ENCODE peak calls at places on chromosome 5, in nine cellular contexts. C is islet precursor cell; T is GM03348; M is stimulated activated CD8-positive, alpha-beta memory T cell treated with anti-CD3 and anti-CD28 coated beads, Interleukin-7, amount 100 ng/mL, for 1 hour; O is fibroblast of the aortic adventitia; A is AG08396; Z is M059J; I is PC-3; K is NCI-H1092 treated with DMSO at 0.1 percent for 48 hours. N is an unnamed sample.

GRCh38 chr5:180296778-180297177 is 4.9 kb upstream of the MAPK9 start:
- DNase-seq in M (no peak), K (no peak), C (no peak), Z (no peak), A (no peak), I (no peak), T (no peak), O (peak; percentile 22), N (peak; percentile 18)

GRCh38 chr5:116571568-116572321 is 2.9 kb downstream of the SEMA6A start:
- DNase-seq in Z (no peak), K (no peak), C (peak; percentile 71), A (no peak), I (no peak), T (no peak), M (no peak), O (no peak), N (no peak)

GRCh38 chr5:122392844-122393243 is 80.8 kb downstream of the SNCAIP start:
- DNase-seq in I (peak; percentile 2), M (no peak), T (no peak), C (no peak), O (peak; percentile 10), A (no peak), K (peak; percentile 12), Z (no peak), N (peak; percentile 68)

GRCh38 chr5:140246378-140247122 is 56.4 kb downstream of the PFDN1 start:
- DNase-seq in O (peak; percentile 71), I (peak; percentile 78), Z (peak; percentile 85), M (no peak), K (no peak), T (peak; percentile 81), A (peak; percentile 70), C (peak; percentile 98), N (peak; percentile 81)

GRCh38 chr5:5351288-5352089 is 71.0 kb upstream of the ICE1 start:
- DNase-seq in T (no peak), M (no peak), C (peak; percentile 90), I (peak; percentile 89), O (peak; percentile 48), A (no peak), K (no peak), Z (peak; percentile 97), N (peak; percentile 29)

GRCh38 chr5:122112063-122112462 is 17.3 kb upstream of the ZNF474 start:
- DNase-seq in M (no peak), O (no peak), K (no peak), C (no peak), Z (no peak), A (no peak), T (no peak), I (no peak), N (no peak)

GRCh38 chr5:105259581-105260217 is 1697.1 kb upstream of the NUDT12 start:
- DNase-seq in M (no peak), I (no peak), T (no peak), O (no peak), K (no peak), A (no peak), Z (no peak), C (no peak), N (no peak)

GRCh38 chr5:139792218-139792617 is 3.4 kb upstream of the PSD2 start:
- DNase-seq in Z (no peak), M (no peak), O (no peak), K (no peak), I (no peak), A (no peak), C (no peak), T (no peak), N (no peak)

GRCh38 chr5:220008-220407 is 1.9 kb downstream of the SDHA start:
- DNase-seq in T (no peak), M (no peak), K (no peak), Z (no peak), I (no peak), O (peak; percentile 53), C (no peak), A (no peak), N (peak; percentile 18)

GRCh38 chr5:66903709-66904108 is 292.9 kb downstream of the CD180 start:
- DNase-seq in C (no peak), M (no peak), T (no peak), K (no peak), I (no peak), Z (no peak), O (no peak), A (no peak), N (no peak)